ENCODE peak calls at places on chromosome 6, in eight cellular contexts. One of them, this sample, is unnamed. For H3K36me3, the result is how much of the 10 kb centered on the place peaks cover.

GRCh38 chr6:21190701-21191588 is 402.6 kb upstream of the SOX4 start:
- DNase-seq in neural progenitor cell: no peak
- DNase-seq in HepG2: no peak
- DNase-seq in brain microvascular endothelial cell: no peak
- DNase-seq in lower lobe of right lung: no peak
- DNase-seq in ascending aorta: no peak
- DNase-seq in H1: no peak
- DNase-seq in kidney: no peak
- DNase-seq in this sample: no peak

GRCh38 chr6:146919017-146919416 is 285.2 kb upstream of the STXBP5 start:
- DNase-seq in kidney: no peak
- DNase-seq in brain microvascular endothelial cell: no peak
- DNase-seq in H1: no peak
- DNase-seq in ascending aorta: no peak
- DNase-seq in HepG2: no peak
- DNase-seq in neural progenitor cell: no peak
- DNase-seq in lower lobe of right lung: no peak
- DNase-seq in this sample: no peak

GRCh38 chr6:167579786-167580370 is 246.8 kb upstream of the AFDN start:
- DNase-seq in HepG2: no peak
- DNase-seq in kidney: no peak
- DNase-seq in neural progenitor cell: no peak
- DNase-seq in brain microvascular endothelial cell: no peak
- DNase-seq in H1: no peak
- DNase-seq in lower lobe of right lung: no peak
- DNase-seq in ascending aorta: no peak
- DNase-seq in this sample: no peak

GRCh38 chr6:55643868-55644267 is 64.9 kb upstream of the HMGCLL1 start:
- DNase-seq in HepG2: no peak
- DNase-seq in kidney: no peak
- DNase-seq in brain microvascular endothelial cell: no peak
- DNase-seq in neural progenitor cell: no peak
- DNase-seq in H1: no peak
- DNase-seq in lower lobe of right lung: no peak
- DNase-seq in ascending aorta: no peak
- DNase-seq in this sample: peak

GRCh38 chr6:25122622-25123237 is 156.4 kb upstream of the CARMIL1 start:
- DNase-seq in neural progenitor cell: no peak
- DNase-seq in kidney: no peak
- DNase-seq in H1: no peak
- DNase-seq in ascending aorta: no peak
- DNase-seq in lower lobe of right lung: no peak
- DNase-seq in HepG2: no peak
- DNase-seq in brain microvascular endothelial cell: no peak
- DNase-seq in this sample: no peak

GRCh38 chr6:89564752-89565427 is 73.7 kb downstream of the LYRM2 start:
- DNase-seq in kidney: no peak
- DNase-seq in ascending aorta: no peak
- DNase-seq in lower lobe of right lung: no peak
- DNase-seq in HepG2: peak
- DNase-seq in H1: no peak
- DNase-seq in brain microvascular endothelial cell: peak
- DNase-seq in neural progenitor cell: no peak
- DNase-seq in this sample: peak

GRCh38 chr6:31114970-31115849 is 610 bp downstream of the PSORS1C1 start:
- DNase-seq in brain microvascular endothelial cell: peak
- DNase-seq in H1: no peak
- DNase-seq in lower lobe of right lung: no peak
- DNase-seq in ascending aorta: no peak
- DNase-seq in kidney: peak
- DNase-seq in HepG2: peak
- DNase-seq in neural progenitor cell: no peak
- DNase-seq in this sample: peak

GRCh38 chr6:122200441-122200840 is 199.0 kb upstream of the HSF2 start:
- DNase-seq in brain microvascular endothelial cell: no peak
- DNase-seq in HepG2: no peak
- DNase-seq in lower lobe of right lung: no peak
- DNase-seq in ascending aorta: no peak
- DNase-seq in neural progenitor cell: no peak
- DNase-seq in H1: no peak
- DNase-seq in kidney: no peak
- DNase-seq in this sample: no peak

GRCh38 chr6:117399924-117400323 is 25.8 kb downstream of the ROS1 start:
- DNase-seq in kidney: no peak
- DNase-seq in brain microvascular endothelial cell: no peak
- DNase-seq in H1: no peak
- DNase-seq in neural progenitor cell: no peak
- DNase-seq in ascending aorta: no peak
- DNase-seq in HepG2: peak
- DNase-seq in lower lobe of right lung: no peak
- DNase-seq in this sample: peak

GRCh38 chr6:32215617-32216016 is 8.2 kb downstream of the NOTCH4 start:
- DNase-seq in lower lobe of right lung: no peak
- DNase-seq in kidney: no peak
- DNase-seq in neural progenitor cell: no peak
- DNase-seq in H1: no peak
- DNase-seq in ascending aorta: no peak
- DNase-seq in HepG2: no peak
- DNase-seq in brain microvascular endothelial cell: no peak
- DNase-seq in this sample: no peak

GRCh38 chr6:162728706-162729105 is 932 bp downstream of the PACRG start:
- DNase-seq in brain microvascular endothelial cell: no peak
- DNase-seq in HepG2: no peak
- DNase-seq in ascending aorta: no peak
- DNase-seq in kidney: no peak
- DNase-seq in neural progenitor cell: no peak
- DNase-seq in H1: no peak
- DNase-seq in lower lobe of right lung: no peak
- DNase-seq in this sample: no peak

GRCh38 chr6:112109267-112109666 is 21.9 kb downstream of the FAM229B start:
- DNase-seq in kidney: no peak
- DNase-seq in ascending aorta: no peak
- DNase-seq in H1: no peak
- DNase-seq in HepG2: no peak
- DNase-seq in brain microvascular endothelial cell: no peak
- DNase-seq in neural progenitor cell: peak
- DNase-seq in lower lobe of right lung: no peak
- DNase-seq in this sample: no peak

GRCh38 chr6:89999154-89999553 is 104.9 kb downstream of the GJA10 start:
- DNase-seq in HepG2: no peak
- DNase-seq in brain microvascular endothelial cell: no peak
- DNase-seq in H1: no peak
- DNase-seq in lower lobe of right lung: no peak
- DNase-seq in neural progenitor cell: no peak
- DNase-seq in ascending aorta: no peak
- DNase-seq in kidney: peak
- DNase-seq in this sample: peak

GRCh38 chr6:139713911-139714527 is 339.6 kb upstream of the CITED2 start:
- DNase-seq in kidney: no peak
- DNase-seq in HepG2: no peak
- DNase-seq in neural progenitor cell: no peak
- DNase-seq in ascending aorta: no peak
- DNase-seq in lower lobe of right lung: no peak
- DNase-seq in H1: no peak
- DNase-seq in brain microvascular endothelial cell: no peak
- DNase-seq in this sample: peak

GRCh38 chr6:8194499-8194898 is 92.2 kb upstream of the EEF1E1 start:
- DNase-seq in brain microvascular endothelial cell: peak
- DNase-seq in kidney: no peak
- DNase-seq in H1: no peak
- DNase-seq in HepG2: no peak
- DNase-seq in lower lobe of right lung: no peak
- DNase-seq in neural progenitor cell: peak
- DNase-seq in ascending aorta: peak
- DNase-seq in this sample: no peak

GRCh38 chr6:27388293-27389197 is at the start of gene ZNF391:
- DNase-seq in lower lobe of right lung: peak
- DNase-seq in neural progenitor cell: peak
- DNase-seq in ascending aorta: peak
- DNase-seq in H1: peak
- DNase-seq in brain microvascular endothelial cell: peak
- DNase-seq in kidney: peak
- DNase-seq in HepG2: peak
- DNase-seq in this sample: peak

GRCh38 chr6:27394073-27394472 is 5.5 kb downstream of the ZNF391 start:
- DNase-seq in lower lobe of right lung: no peak
- DNase-seq in ascending aorta: no peak
- DNase-seq in H1: no peak
- DNase-seq in neural progenitor cell: no peak
- DNase-seq in brain microvascular endothelial cell: no peak
- DNase-seq in HepG2: no peak
- DNase-seq in kidney: no peak
- DNase-seq in this sample: no peak

GRCh38 chr6:27392623-27393022 is 4.1 kb downstream of the ZNF391 start:
- DNase-seq in brain microvascular endothelial cell: no peak
- DNase-seq in HepG2: no peak
- DNase-seq in neural progenitor cell: no peak
- DNase-seq in ascending aorta: no peak
- DNase-seq in kidney: no peak
- DNase-seq in H1: no peak
- DNase-seq in lower lobe of right lung: no peak
- DNase-seq in this sample: no peak
- H3K36me3 ChIP-seq in brain microvascular endothelial cell: under half
- H3K36me3 ChIP-seq in HepG2: under half
- H3K36me3 ChIP-seq in neural progenitor cell: under half
- H3K36me3 ChIP-seq in ascending aorta: under half
- H3K36me3 ChIP-seq in kidney: under half
- H3K36me3 ChIP-seq in H1: under half
- H3K36me3 ChIP-seq in lower lobe of right lung: under half
- H3K36me3 ChIP-seq in this sample: under half

DNA sequence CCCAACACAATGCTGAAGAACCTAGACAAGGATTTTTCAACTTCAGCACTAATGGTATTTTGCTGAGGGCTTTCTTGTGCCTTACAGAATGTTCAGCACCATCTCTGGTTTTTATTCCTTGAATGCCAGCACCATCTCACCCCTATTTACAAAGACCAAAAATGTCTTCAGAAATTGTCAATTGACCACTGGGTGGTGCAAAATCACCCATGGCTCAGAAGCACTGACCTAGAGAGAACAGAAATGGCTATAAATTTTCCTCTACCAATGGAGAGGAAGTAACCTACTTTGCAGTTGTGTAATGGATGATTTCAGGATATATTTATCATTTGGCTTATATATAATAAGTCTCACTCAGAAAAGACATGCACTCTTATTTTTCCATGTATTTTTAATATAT is 431.0 kb upstream of the IRAK1BP1 start:
- DNase-seq in kidney: no peak
- DNase-seq in HepG2: peak
- DNase-seq in H1: no peak
- DNase-seq in neural progenitor cell: peak
- DNase-seq in lower lobe of right lung: no peak
- DNase-seq in ascending aorta: no peak
- DNase-seq in brain microvascular endothelial cell: peak
- DNase-seq in this sample: peak
- TF ChIP-seq CTCF in kidney: no peak
- TF ChIP-seq CTCF in HepG2: no peak
- TF ChIP-seq CTCF in H1: peak
- TF ChIP-seq CTCF in neural progenitor cell: peak
- TF ChIP-seq CTCF in lower lobe of right lung: no peak
- TF ChIP-seq CTCF in ascending aorta: no peak
- TF ChIP-seq CTCF in brain microvascular endothelial cell: peak
- TF ChIP-seq CTCF in this sample: peak

GRCh38 chr6:104954091-104954797 is 2.7 kb upstream of the LIN28B start:
- DNase-seq in lower lobe of right lung: no peak
- DNase-seq in neural progenitor cell: peak
- DNase-seq in HepG2: peak
- DNase-seq in kidney: no peak
- DNase-seq in H1: no peak
- DNase-seq in ascending aorta: no peak
- DNase-seq in brain microvascular endothelial cell: no peak
- DNase-seq in this sample: no peak
- H3K36me3 ChIP-seq in lower lobe of right lung: under half
- H3K36me3 ChIP-seq in neural progenitor cell: under half
- H3K36me3 ChIP-seq in HepG2: under half
- H3K36me3 ChIP-seq in kidney: under half
- H3K36me3 ChIP-seq in H1: under half
- H3K36me3 ChIP-seq in ascending aorta: under half
- H3K36me3 ChIP-seq in brain microvascular endothelial cell: under half
- H3K36me3 ChIP-seq in this sample: under half

GRCh38 chr6:143251288-143251687 is 190.6 kb downstream of the AIG1 start:
- DNase-seq in lower lobe of right lung: no peak
- DNase-seq in ascending aorta: no peak
- DNase-seq in kidney: no peak
- DNase-seq in neural progenitor cell: no peak
- DNase-seq in HepG2: no peak
- DNase-seq in H1: no peak
- DNase-seq in brain microvascular endothelial cell: no peak
- DNase-seq in this sample: no peak
- TF ChIP-seq CTCF in lower lobe of right lung: no peak
- TF ChIP-seq CTCF in ascending aorta: no peak
- TF ChIP-seq CTCF in kidney: no peak
- TF ChIP-seq CTCF in neural progenitor cell: no peak
- TF ChIP-seq CTCF in HepG2: no peak
- TF ChIP-seq CTCF in H1: no peak
- TF ChIP-seq CTCF in brain microvascular endothelial cell: no peak
- TF ChIP-seq CTCF in this sample: no peak

GRCh38 chr6:33699131-33699530 is 12.4 kb downstream of the UQCC2 start:
- DNase-seq in kidney: peak
- DNase-seq in H1: no peak
- DNase-seq in brain microvascular endothelial cell: no peak
- DNase-seq in HepG2: no peak
- DNase-seq in ascending aorta: no peak
- DNase-seq in lower lobe of right lung: peak
- DNase-seq in neural progenitor cell: no peak
- DNase-seq in this sample: peak

GRCh38 chr6:33699739-33700138 is 11.8 kb downstream of the UQCC2 start:
- DNase-seq in lower lobe of right lung: no peak
- DNase-seq in kidney: peak
- DNase-seq in ascending aorta: no peak
- DNase-seq in HepG2: no peak
- DNase-seq in neural progenitor cell: no peak
- DNase-seq in brain microvascular endothelial cell: no peak
- DNase-seq in H1: no peak
- DNase-seq in this sample: no peak

GRCh38 chr6:33696538-33697518 is 14.7 kb downstream of the UQCC2 start:
- DNase-seq in ascending aorta: no peak
- DNase-seq in neural progenitor cell: no peak
- DNase-seq in H1: no peak
- DNase-seq in kidney: peak
- DNase-seq in brain microvascular endothelial cell: no peak
- DNase-seq in HepG2: no peak
- DNase-seq in lower lobe of right lung: peak
- DNase-seq in this sample: no peak

GRCh38 chr6:33697845-33698244 is 13.7 kb downstream of the UQCC2 start:
- DNase-seq in brain microvascular endothelial cell: no peak
- DNase-seq in kidney: peak
- DNase-seq in ascending aorta: no peak
- DNase-seq in lower lobe of right lung: peak
- DNase-seq in H1: no peak
- DNase-seq in HepG2: no peak
- DNase-seq in neural progenitor cell: no peak
- DNase-seq in this sample: no peak

GRCh38 chr6:33698494-33698893 is 13.0 kb downstream of the UQCC2 start:
- DNase-seq in H1: no peak
- DNase-seq in ascending aorta: no peak
- DNase-seq in lower lobe of right lung: peak
- DNase-seq in brain microvascular endothelial cell: no peak
- DNase-seq in HepG2: no peak
- DNase-seq in kidney: peak
- DNase-seq in neural progenitor cell: no peak
- DNase-seq in this sample: no peak
- H3K36me3 ChIP-seq in H1: under half
- H3K36me3 ChIP-seq in ascending aorta: under half
- H3K36me3 ChIP-seq in lower lobe of right lung: half or more
- H3K36me3 ChIP-seq in brain microvascular endothelial cell: under half
- H3K36me3 ChIP-seq in HepG2: under half
- H3K36me3 ChIP-seq in kidney: under half
- H3K36me3 ChIP-seq in neural progenitor cell: under half
- H3K36me3 ChIP-seq in this sample: under half

GRCh38 chr6:52577022-52577777 is at the start of gene TRAM2:
- DNase-seq in H1: peak
- DNase-seq in kidney: peak
- DNase-seq in neural progenitor cell: peak
- DNase-seq in lower lobe of right lung: peak
- DNase-seq in brain microvascular endothelial cell: peak
- DNase-seq in ascending aorta: peak
- DNase-seq in HepG2: peak
- DNase-seq in this sample: peak
- TF ChIP-seq CTCF in H1: no peak
- TF ChIP-seq CTCF in kidney: peak
- TF ChIP-seq CTCF in neural progenitor cell: peak
- TF ChIP-seq CTCF in lower lobe of right lung: peak
- TF ChIP-seq CTCF in brain microvascular endothelial cell: peak
- TF ChIP-seq CTCF in ascending aorta: no peak
- TF ChIP-seq CTCF in HepG2: peak
- TF ChIP-seq CTCF in this sample: peak